ENCODE peak calls at places on chromosomes 12 and 14, in ten cellular contexts. One of them, this sample, is unnamed.

GRCh38 chr14:50944647-50945413 is 547 bp upstream of the PYGL start:
- ATAC-seq in upper lobe of right lung: peak
- ATAC-seq in Panc1: peak
- ATAC-seq in foreskin keratinocyte: peak
- ATAC-seq in A549: peak
- ATAC-seq in body of pancreas: peak
- ATAC-seq in aorta: peak
- ATAC-seq in right lobe of liver: peak
- ATAC-seq in GM12878: peak
- ATAC-seq in GM23338: peak
- ATAC-seq in this sample: peak

GRCh38 chr12:57852620-57853509 is 6.3 kb upstream of the CTDSP2 start:
- ATAC-seq in foreskin keratinocyte: peak
- ATAC-seq in aorta: peak
- ATAC-seq in Panc1: no peak
- ATAC-seq in right lobe of liver: peak
- ATAC-seq in upper lobe of right lung: peak
- ATAC-seq in A549: no peak
- ATAC-seq in body of pancreas: peak
- ATAC-seq in GM23338: peak
- ATAC-seq in GM12878: no peak
- ATAC-seq in this sample: peak

GRCh38 chr14:45610303-45610702 is 357.3 kb upstream of the MIS18BP1 start:
- ATAC-seq in right lobe of liver: no peak
- ATAC-seq in A549: no peak
- ATAC-seq in body of pancreas: no peak
- ATAC-seq in upper lobe of right lung: peak
- ATAC-seq in Panc1: no peak
- ATAC-seq in aorta: no peak
- ATAC-seq in GM12878: no peak
- ATAC-seq in foreskin keratinocyte: peak
- ATAC-seq in GM23338: no peak
- ATAC-seq in this sample: no peak

GRCh38 chr14:32507029-32507984 is 178.2 kb downstream of the AKAP6 start:
- ATAC-seq in aorta: no peak
- ATAC-seq in GM12878: no peak
- ATAC-seq in GM23338: no peak
- ATAC-seq in upper lobe of right lung: no peak
- ATAC-seq in body of pancreas: no peak
- ATAC-seq in right lobe of liver: no peak
- ATAC-seq in foreskin keratinocyte: peak
- ATAC-seq in Panc1: no peak
- ATAC-seq in A549: no peak
- ATAC-seq in this sample: no peak

GRCh38 chr12:92650228-92650822 is 52.5 kb upstream of the PLEKHG7 start:
- ATAC-seq in GM23338: no peak
- ATAC-seq in aorta: no peak
- ATAC-seq in foreskin keratinocyte: no peak
- ATAC-seq in Panc1: peak
- ATAC-seq in body of pancreas: no peak
- ATAC-seq in upper lobe of right lung: no peak
- ATAC-seq in A549: peak
- ATAC-seq in GM12878: peak
- ATAC-seq in right lobe of liver: no peak
- ATAC-seq in this sample: no peak

GRCh38 chr12:104218935-104219334 is 3.4 kb downstream of the TXNRD1 start:
- ATAC-seq in body of pancreas: no peak
- ATAC-seq in right lobe of liver: no peak
- ATAC-seq in upper lobe of right lung: no peak
- ATAC-seq in GM12878: no peak
- ATAC-seq in A549: peak
- ATAC-seq in foreskin keratinocyte: peak
- ATAC-seq in aorta: no peak
- ATAC-seq in Panc1: no peak
- ATAC-seq in GM23338: no peak
- ATAC-seq in this sample: no peak

GRCh38 chr14:89648510-89648909 is 231.5 kb upstream of the FOXN3 start:
- ATAC-seq in body of pancreas: peak
- ATAC-seq in foreskin keratinocyte: no peak
- ATAC-seq in right lobe of liver: peak
- ATAC-seq in GM23338: no peak
- ATAC-seq in A549: no peak
- ATAC-seq in aorta: no peak
- ATAC-seq in Panc1: no peak
- ATAC-seq in GM12878: no peak
- ATAC-seq in upper lobe of right lung: no peak
- ATAC-seq in this sample: no peak

GRCh38 chr12:112413846-112414625 is 4.6 kb upstream of the RPL6 start:
- ATAC-seq in foreskin keratinocyte: no peak
- ATAC-seq in GM23338: no peak
- ATAC-seq in right lobe of liver: peak
- ATAC-seq in aorta: no peak
- ATAC-seq in A549: no peak
- ATAC-seq in upper lobe of right lung: no peak
- ATAC-seq in GM12878: no peak
- ATAC-seq in body of pancreas: no peak
- ATAC-seq in Panc1: no peak
- ATAC-seq in this sample: no peak

GRCh38 chr14:100415226-100415625 is 92.1 kb downstream of the SLC25A47 start:
- ATAC-seq in aorta: no peak
- ATAC-seq in right lobe of liver: no peak
- ATAC-seq in body of pancreas: no peak
- ATAC-seq in A549: no peak
- ATAC-seq in foreskin keratinocyte: no peak
- ATAC-seq in Panc1: no peak
- ATAC-seq in GM12878: no peak
- ATAC-seq in GM23338: no peak
- ATAC-seq in upper lobe of right lung: no peak
- ATAC-seq in this sample: no peak

GRCh38 chr14:104808456-104808855 is 7.6 kb downstream of the ZBTB42 start:
- ATAC-seq in body of pancreas: no peak
- ATAC-seq in aorta: no peak
- ATAC-seq in upper lobe of right lung: no peak
- ATAC-seq in GM12878: no peak
- ATAC-seq in foreskin keratinocyte: no peak
- ATAC-seq in right lobe of liver: no peak
- ATAC-seq in Panc1: peak
- ATAC-seq in GM23338: no peak
- ATAC-seq in A549: no peak
- ATAC-seq in this sample: no peak

GRCh38 chr14:76918176-76918750 is 92.1 kb downstream of the LRRC74A start:
- ATAC-seq in body of pancreas: peak
- ATAC-seq in aorta: peak
- ATAC-seq in GM12878: peak
- ATAC-seq in upper lobe of right lung: peak
- ATAC-seq in Panc1: peak
- ATAC-seq in A549: peak
- ATAC-seq in foreskin keratinocyte: no peak
- ATAC-seq in right lobe of liver: peak
- ATAC-seq in GM23338: peak
- ATAC-seq in this sample: peak

GRCh38 chr12:466762-467161 is 7.0 kb downstream of the B4GALNT3 start:
- ATAC-seq in aorta: no peak
- ATAC-seq in Panc1: no peak
- ATAC-seq in right lobe of liver: no peak
- ATAC-seq in body of pancreas: no peak
- ATAC-seq in GM23338: no peak
- ATAC-seq in GM12878: no peak
- ATAC-seq in upper lobe of right lung: no peak
- ATAC-seq in foreskin keratinocyte: no peak
- ATAC-seq in A549: no peak
- ATAC-seq in this sample: no peak

GRCh38 chr14:68687746-68688145 is 105.1 kb downstream of the ZFP36L1 start:
- ATAC-seq in foreskin keratinocyte: peak
- ATAC-seq in GM23338: no peak
- ATAC-seq in body of pancreas: no peak
- ATAC-seq in GM12878: no peak
- ATAC-seq in right lobe of liver: no peak
- ATAC-seq in aorta: no peak
- ATAC-seq in Panc1: no peak
- ATAC-seq in upper lobe of right lung: no peak
- ATAC-seq in A549: peak
- ATAC-seq in this sample: no peak

GRCh38 chr14:74963178-74963704 is 7.8 kb upstream of the PGF start:
- ATAC-seq in aorta: no peak
- ATAC-seq in body of pancreas: no peak
- ATAC-seq in right lobe of liver: no peak
- ATAC-seq in GM12878: peak
- ATAC-seq in upper lobe of right lung: no peak
- ATAC-seq in A549: peak
- ATAC-seq in GM23338: peak
- ATAC-seq in foreskin keratinocyte: no peak
- ATAC-seq in Panc1: no peak
- ATAC-seq in this sample: no peak

GRCh38 chr12:68199127-68199526 is 26.5 kb downstream of the IL26 start:
- ATAC-seq in body of pancreas: no peak
- ATAC-seq in foreskin keratinocyte: no peak
- ATAC-seq in GM23338: peak
- ATAC-seq in Panc1: no peak
- ATAC-seq in aorta: no peak
- ATAC-seq in upper lobe of right lung: no peak
- ATAC-seq in A549: no peak
- ATAC-seq in right lobe of liver: no peak
- ATAC-seq in GM12878: no peak
- ATAC-seq in this sample: no peak

GRCh38 chr12:130044991-130045621 is 117.2 kb upstream of the FZD10 start:
- ATAC-seq in body of pancreas: no peak
- ATAC-seq in A549: no peak
- ATAC-seq in GM12878: no peak
- ATAC-seq in right lobe of liver: peak
- ATAC-seq in Panc1: no peak
- ATAC-seq in GM23338: no peak
- ATAC-seq in upper lobe of right lung: no peak
- ATAC-seq in aorta: no peak
- ATAC-seq in foreskin keratinocyte: no peak
- ATAC-seq in this sample: no peak

GRCh38 chr14:30387856-30388255 is 171.1 kb upstream of the G2E3 start:
- ATAC-seq in Panc1: no peak
- ATAC-seq in A549: no peak
- ATAC-seq in GM23338: no peak
- ATAC-seq in body of pancreas: no peak
- ATAC-seq in aorta: no peak
- ATAC-seq in upper lobe of right lung: no peak
- ATAC-seq in GM12878: no peak
- ATAC-seq in right lobe of liver: peak
- ATAC-seq in foreskin keratinocyte: no peak
- ATAC-seq in this sample: no peak

GRCh38 chr12:107884769-107885694 is 110.5 kb downstream of the ASCL4 start:
- ATAC-seq in GM12878: peak
- ATAC-seq in right lobe of liver: peak
- ATAC-seq in foreskin keratinocyte: peak
- ATAC-seq in body of pancreas: no peak
- ATAC-seq in GM23338: peak
- ATAC-seq in upper lobe of right lung: peak
- ATAC-seq in Panc1: peak
- ATAC-seq in aorta: no peak
- ATAC-seq in A549: peak
- ATAC-seq in this sample: no peak

GRCh38 chr12:3055712-3056467 is 21.3 kb upstream of the TSPAN9 start:
- ATAC-seq in right lobe of liver: no peak
- ATAC-seq in GM23338: peak
- ATAC-seq in GM12878: no peak
- ATAC-seq in Panc1: no peak
- ATAC-seq in upper lobe of right lung: peak
- ATAC-seq in A549: peak
- ATAC-seq in foreskin keratinocyte: no peak
- ATAC-seq in body of pancreas: no peak
- ATAC-seq in aorta: no peak
- ATAC-seq in this sample: no peak

GRCh38 chr12:46402861-46403731 is 30.5 kb upstream of the SLC38A2 start:
- ATAC-seq in GM12878: peak
- ATAC-seq in foreskin keratinocyte: no peak
- ATAC-seq in A549: peak
- ATAC-seq in aorta: peak
- ATAC-seq in Panc1: peak
- ATAC-seq in body of pancreas: no peak
- ATAC-seq in right lobe of liver: no peak
- ATAC-seq in GM23338: no peak
- ATAC-seq in upper lobe of right lung: no peak
- ATAC-seq in this sample: no peak
- H3K27ac ChIP-seq in GM12878: no peak
- H3K27ac ChIP-seq in foreskin keratinocyte: peak
- H3K27ac ChIP-seq in A549: peak
- H3K27ac ChIP-seq in aorta: no peak
- H3K27ac ChIP-seq in Panc1: peak
- H3K27ac ChIP-seq in body of pancreas: no peak
- H3K27ac ChIP-seq in right lobe of liver: no peak
- H3K27ac ChIP-seq in GM23338: no peak
- H3K27ac ChIP-seq in upper lobe of right lung: peak
- H3K27ac ChIP-seq in this sample: peak

GRCh38 chr12:59149995-59150642 is 229.8 kb upstream of the LRIG3 start:
- ATAC-seq in A549: peak
- ATAC-seq in foreskin keratinocyte: peak
- ATAC-seq in aorta: peak
- ATAC-seq in body of pancreas: peak
- ATAC-seq in GM12878: peak
- ATAC-seq in right lobe of liver: peak
- ATAC-seq in Panc1: peak
- ATAC-seq in upper lobe of right lung: peak
- ATAC-seq in GM23338: peak
- ATAC-seq in this sample: peak
- H3K27ac ChIP-seq in A549: no peak
- H3K27ac ChIP-seq in foreskin keratinocyte: no peak
- H3K27ac ChIP-seq in aorta: no peak
- H3K27ac ChIP-seq in body of pancreas: no peak
- H3K27ac ChIP-seq in GM12878: no peak
- H3K27ac ChIP-seq in right lobe of liver: no peak
- H3K27ac ChIP-seq in Panc1: no peak
- H3K27ac ChIP-seq in upper lobe of right lung: no peak
- H3K27ac ChIP-seq in GM23338: no peak
- H3K27ac ChIP-seq in this sample: no peak

GRCh38 chr12:75526655-75527511 is 15.5 kb upstream of the KRR1 start:
- ATAC-seq in foreskin keratinocyte: no peak
- ATAC-seq in body of pancreas: peak
- ATAC-seq in aorta: no peak
- ATAC-seq in upper lobe of right lung: peak
- ATAC-seq in GM12878: peak
- ATAC-seq in Panc1: peak
- ATAC-seq in A549: peak
- ATAC-seq in right lobe of liver: peak
- ATAC-seq in GM23338: peak
- ATAC-seq in this sample: no peak
- H3K27ac ChIP-seq in foreskin keratinocyte: no peak
- H3K27ac ChIP-seq in body of pancreas: no peak
- H3K27ac ChIP-seq in aorta: no peak
- H3K27ac ChIP-seq in upper lobe of right lung: no peak
- H3K27ac ChIP-seq in GM12878: no peak
- H3K27ac ChIP-seq in Panc1: peak
- H3K27ac ChIP-seq in A549: peak
- H3K27ac ChIP-seq in right lobe of liver: no peak
- H3K27ac ChIP-seq in GM23338: no peak
- H3K27ac ChIP-seq in this sample: no peak

DNA sequence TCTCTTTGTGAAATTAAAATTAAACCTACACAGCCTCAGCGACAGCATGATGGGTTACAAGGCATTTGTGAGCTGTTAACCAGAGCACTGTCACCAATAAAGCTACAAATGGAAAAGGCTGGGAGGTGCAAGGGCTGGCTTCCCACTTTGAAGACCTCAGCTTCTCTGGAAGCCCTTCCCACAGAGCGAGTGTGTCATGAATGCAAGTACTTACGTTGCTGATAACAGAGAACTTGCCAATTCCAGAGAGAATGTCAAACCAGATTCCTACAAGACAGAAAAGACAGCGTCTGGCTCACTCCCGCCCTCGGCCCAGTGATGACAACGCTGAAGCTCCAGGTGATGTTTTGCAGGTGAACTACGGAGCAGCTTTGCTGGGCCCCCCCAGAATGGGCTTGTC is 145.8 kb downstream of the NTF3 start:
- ATAC-seq in aorta: no peak
- ATAC-seq in foreskin keratinocyte: no peak
- ATAC-seq in Panc1: no peak
- ATAC-seq in GM23338: no peak
- ATAC-seq in upper lobe of right lung: no peak
- ATAC-seq in A549: no peak
- ATAC-seq in GM12878: no peak
- ATAC-seq in body of pancreas: no peak
- ATAC-seq in right lobe of liver: no peak
- ATAC-seq in this sample: no peak
- H3K27ac ChIP-seq in aorta: no peak
- H3K27ac ChIP-seq in foreskin keratinocyte: no peak
- H3K27ac ChIP-seq in Panc1: no peak
- H3K27ac ChIP-seq in GM23338: no peak
- H3K27ac ChIP-seq in upper lobe of right lung: no peak
- H3K27ac ChIP-seq in A549: no peak
- H3K27ac ChIP-seq in GM12878: no peak
- H3K27ac ChIP-seq in body of pancreas: no peak
- H3K27ac ChIP-seq in right lobe of liver: no peak
- H3K27ac ChIP-seq in this sample: no peak

This sample was measured in gastroesophageal sphincter.